ENCODE peak calls at places on chromosome 5, in ten cellular contexts. A is mesendoderm, G is H54, J is kidney tubule cell, S is left cardiac atrium, X is neural crest cell, D is GM13976, M is HEK293T, O is hippocampal formation, V is IMR-90. Y is an unnamed sample.

GRCh38 chr5:115770466-115770865 is 46.0 kb downstream of the CDO1 start:
- DNase-seq in A (peak), G (no peak), J (no peak), S (no peak), X (no peak), D (no peak), M (peak), O (no peak), V (peak), Y (no peak)

GRCh38 chr5:76204191-76204590 is 121.0 kb downstream of the SV2C start:
- DNase-seq in A (no peak), G (no peak), J (no peak), S (no peak), X (no peak), D (no peak), M (no peak), O (no peak), V (no peak), Y (no peak)

GRCh38 chr5:24819841-24820240 is 175.1 kb upstream of the CDH10 start:
- DNase-seq in A (no peak), G (no peak), J (no peak), S (no peak), X (no peak), D (no peak), M (no peak), O (no peak), V (no peak), Y (peak)

GRCh38 chr5:99072846-99073245 is 144.0 kb upstream of the CHD1 start:
- DNase-seq in A (no peak), G (no peak), J (no peak), S (no peak), X (no peak), D (no peak), M (no peak), O (no peak), V (no peak), Y (no peak)

GRCh38 chr5:140153905-140154304 is 21.1 kb upstream of the CYSTM1 start:
- DNase-seq in A (no peak), G (no peak), J (no peak), S (no peak), X (no peak), D (no peak), M (no peak), O (peak), V (no peak), Y (no peak)

GRCh38 chr5:34626036-34626435 is 30.1 kb upstream of the RAI14 start:
- DNase-seq in A (no peak), G (no peak), J (peak), S (no peak), X (no peak), D (no peak), M (no peak), O (no peak), V (peak), Y (peak)

GRCh38 chr5:141634162-141634561 is 2.5 kb downstream of the HDAC3 start:
- DNase-seq in A (no peak), G (no peak), J (no peak), S (no peak), X (no peak), D (peak), M (no peak), O (no peak), V (no peak), Y (no peak)

GRCh38 chr5:79297661-79298060 is 61.7 kb downstream of the JMY start:
- DNase-seq in A (peak), G (no peak), J (peak), S (no peak), X (no peak), D (no peak), M (no peak), O (no peak), V (peak), Y (no peak)

GRCh38 chr5:112696786-112697185 is 40.9 kb upstream of the APC start:
- DNase-seq in A (no peak), G (no peak), J (no peak), S (no peak), X (no peak), D (no peak), M (no peak), O (no peak), V (no peak), Y (no peak)

GRCh38 chr5:71623221-71623794 is 36.2 kb downstream of the MCCC2 start:
- DNase-seq in A (no peak), G (no peak), J (no peak), S (peak), X (no peak), D (no peak), M (no peak), O (no peak), V (no peak), Y (no peak)

GRCh38 chr5:10747678-10748622 is 13.1 kb downstream of the DAP start:
- DNase-seq in A (no peak), G (no peak), J (peak), S (no peak), X (no peak), D (no peak), M (no peak), O (no peak), V (no peak), Y (no peak)

GRCh38 chr5:154783774-154784460 is 28.7 kb downstream of the LARP1 start:
- DNase-seq in A (peak), G (no peak), J (no peak), S (peak), X (no peak), D (no peak), M (no peak), O (no peak), V (peak), Y (no peak)

GRCh38 chr5:79938468-79938867 is 52.6 kb downstream of the MTX3 start:
- DNase-seq in A (no peak), G (no peak), J (no peak), S (no peak), X (no peak), D (no peak), M (no peak), O (no peak), V (no peak), Y (peak)

GRCh38 chr5:96384353-96384752 is 48.7 kb downstream of the PCSK1 start:
- DNase-seq in A (peak), G (peak), J (peak), S (peak), X (no peak), D (no peak), M (no peak), O (no peak), V (peak), Y (peak)

GRCh38 chr5:149310947-149311675 is 34.2 kb upstream of the GRPEL2 start:
- DNase-seq in A (peak), G (no peak), J (peak), S (peak), X (no peak), D (no peak), M (no peak), O (no peak), V (peak), Y (no peak)

GRCh38 chr5:41874512-41875060 is 4.4 kb upstream of the OXCT1 start:
- DNase-seq in A (no peak), G (no peak), J (no peak), S (no peak), X (no peak), D (no peak), M (no peak), O (no peak), V (no peak), Y (no peak)

GRCh38 chr5:173315495-173316352 is 12.5 kb downstream of the STC2 start:
- DNase-seq in A (peak), G (no peak), J (peak), S (peak), X (no peak), D (no peak), M (peak), O (no peak), V (peak), Y (no peak)

GRCh38 chr5:69368458-69369368 is 607 bp downstream of the AK6 start:
- DNase-seq in A (peak), G (no peak), J (no peak), S (no peak), X (no peak), D (peak), M (peak), O (no peak), V (peak), Y (no peak)

GRCh38 chr5:177382423-177383029 is 1.7 kb upstream of the SLC34A1 start:
- DNase-seq in A (peak), G (no peak), J (no peak), S (no peak), X (no peak), D (no peak), M (no peak), O (peak), V (peak), Y (no peak)

GRCh38 chr5:72228957-72229356 is 91.1 kb downstream of the MRPS27 start:
- DNase-seq in A (no peak), G (no peak), J (no peak), S (no peak), X (no peak), D (no peak), M (no peak), O (no peak), V (no peak), Y (no peak)

GRCh38 chr5:61941637-61942036 is 364.4 kb upstream of the KIF2A start:
- DNase-seq in A (no peak), G (no peak), J (no peak), S (no peak), X (no peak), D (no peak), M (no peak), O (no peak), V (no peak), Y (peak)

GRCh38 chr5:115354246-115354645 is 57.8 kb upstream of the CCDC112 start:
- DNase-seq in A (no peak), G (no peak), J (no peak), S (no peak), X (no peak), D (no peak), M (no peak), O (no peak), V (no peak), Y (no peak)

GRCh38 chr5:98556707-98557106 is 216.8 kb upstream of the RGMB start:
- DNase-seq in A (no peak), G (no peak), J (no peak), S (no peak), X (no peak), D (no peak), M (no peak), O (no peak), V (peak), Y (no peak)

GRCh38 chr5:143063175-143063970 is 293.2 kb downstream of the ARHGAP26 start:
- DNase-seq in A (no peak), G (no peak), J (no peak), S (peak), X (no peak), D (no peak), M (no peak), O (peak), V (peak), Y (no peak)

GRCh38 chr5:59604111-59604510 is 289.4 kb downstream of the PDE4D start:
- DNase-seq in A (no peak), G (no peak), J (no peak), S (no peak), X (no peak), D (no peak), M (no peak), O (no peak), V (no peak), Y (no peak)

GRCh38 chr5:105877592-105877991 is 1793.1 kb downstream of the EFNA5 start:
- DNase-seq in A (no peak), G (no peak), J (no peak), S (no peak), X (no peak), D (no peak), M (no peak), O (no peak), V (no peak), Y (no peak)

GRCh38 chr5:21774791-21775190 is 1078.4 kb downstream of the CDH12 start:
- DNase-seq in A (no peak), G (peak), J (peak), S (no peak), X (no peak), D (no peak), M (no peak), O (no peak), V (peak), Y (peak)

GRCh38 chr5:81234299-81234698 is 1.2 kb downstream of the CKMT2 start:
- DNase-seq in A (peak), G (no peak), J (no peak), S (no peak), X (no peak), D (no peak), M (no peak), O (no peak), V (no peak), Y (no peak)

GRCh38 chr5:69502375-69503143 is 10.0 kb downstream of the OCLN start:
- DNase-seq in A (peak), G (no peak), J (peak), S (no peak), X (no peak), D (peak), M (no peak), O (no peak), V (peak), Y (peak)

GRCh38 chr5:75340714-75341478 is 3.9 kb downstream of the HMGCR start:
- DNase-seq in A (peak), G (no peak), J (peak), S (no peak), X (no peak), D (no peak), M (no peak), O (no peak), V (no peak), Y (peak)

Y was measured in mammary epithelial cell.